ENCODE peak calls at places on chromosomes 13 and 19, in nine cellular contexts. E is stomach, B is heart left ventricle, D is T-helper 9 cell, T is RPMI7951, F is dorsolateral prefrontal cortex, Z is NCI-H1092 treated with DMSO at 0.1 percent for 48 hours, K is GM20000, O is fibroblast of lung. H is an unnamed sample.

GRCh38 chr19:11142528-11143171 is 12.9 kb downstream of the SPC24 start:
- DNase-seq in E (peak), B (peak), D (no peak), T (peak), F (peak), Z (peak), K (no peak), O (peak), H (peak)

GRCh38 chr19:18832331-18833140 is 777 bp downstream of the UPF1 start:
- DNase-seq in E (no peak), B (peak), D (no peak), T (peak), F (no peak), Z (no peak), K (peak), O (peak), H (no peak)

GRCh38 chr19:2109278-2109864 is 12.7 kb downstream of the IZUMO4 start:
- DNase-seq in E (no peak), B (no peak), D (no peak), T (no peak), F (no peak), Z (no peak), K (no peak), O (no peak), H (no peak)

GRCh38 chr19:5826531-5827341 is 12.8 kb downstream of the FUT6 start:
- DNase-seq in E (peak), B (peak), D (peak), T (no peak), F (no peak), Z (peak), K (peak), O (peak), H (peak)

GRCh38 chr13:74466015-74466414 is 331.8 kb upstream of the KLF12 start:
- DNase-seq in E (no peak), B (no peak), D (no peak), T (no peak), F (no peak), Z (no peak), K (no peak), O (no peak), H (no peak)

GRCh38 chr19:40270362-40271089 is 14.6 kb downstream of the AKT2 start:
- DNase-seq in E (no peak), B (no peak), D (no peak), T (no peak), F (peak), Z (no peak), K (no peak), O (no peak), H (no peak)

GRCh38 chr13:77429320-77430142 is 102.6 kb upstream of the MYCBP2 start:
- DNase-seq in E (no peak), B (no peak), D (no peak), T (peak), F (no peak), Z (no peak), K (peak), O (no peak), H (no peak)

GRCh38 chr19:55647732-55648656 is at the start of gene CCDC106:
- DNase-seq in E (peak), B (peak), D (no peak), T (peak), F (peak), Z (peak), K (peak), O (peak), H (peak)

GRCh38 chr19:7366701-7367420 is 18.1 kb downstream of the ARHGEF18 start:
- DNase-seq in E (no peak), B (no peak), D (no peak), T (peak), F (no peak), Z (peak), K (peak), O (peak), H (no peak)

GRCh38 chr13:100875392-100876043 is 200.9 kb upstream of the TMTC4 start:
- DNase-seq in E (no peak), B (no peak), D (no peak), T (peak), F (no peak), Z (no peak), K (no peak), O (peak), H (no peak)

GRCh38 chr13:31587696-31588266 is 151.5 kb upstream of the RXFP2 start:
- DNase-seq in E (no peak), B (no peak), D (no peak), T (no peak), F (no peak), Z (no peak), K (no peak), O (no peak), H (no peak)

GRCh38 chr13:75806101-75806500 is 170.0 kb downstream of the LMO7 start:
- DNase-seq in E (no peak), B (no peak), D (no peak), T (no peak), F (no peak), Z (no peak), K (no peak), O (no peak), H (no peak)

GRCh38 chr13:77516342-77516789 is 19.1 kb upstream of the SCEL start:
- DNase-seq in E (no peak), B (no peak), D (no peak), T (no peak), F (no peak), Z (no peak), K (no peak), O (peak), H (no peak)

GRCh38 chr13:43684947-43685725 is 101.6 kb downstream of the ENOX1 start:
- DNase-seq in E (no peak), B (no peak), D (no peak), T (no peak), F (no peak), Z (no peak), K (no peak), O (no peak), H (no peak)

GRCh38 chr13:26679411-26679810 is 81.2 kb downstream of the GPR12 start:
- DNase-seq in E (no peak), B (no peak), D (no peak), T (peak), F (no peak), Z (no peak), K (no peak), O (peak), H (no peak)

GRCh38 chr13:71240906-71241305 is 626.1 kb downstream of the DACH1 start:
- DNase-seq in E (no peak), B (no peak), D (no peak), T (no peak), F (no peak), Z (peak), K (no peak), O (peak), H (peak)

GRCh38 chr19:14146789-14147216 is 10.4 kb upstream of the ASF1B start:
- DNase-seq in E (no peak), B (no peak), D (no peak), T (peak), F (no peak), Z (no peak), K (no peak), O (peak), H (no peak)

GRCh38 chr13:48783181-48783630 is 129.5 kb downstream of the CYSLTR2 start:
- DNase-seq in E (peak), B (peak), D (no peak), T (peak), F (peak), Z (no peak), K (no peak), O (peak), H (peak)

GRCh38 chr19:55070755-55071502 is 4.7 kb upstream of the EPS8L1 start:
- DNase-seq in E (peak), B (no peak), D (no peak), T (peak), F (no peak), Z (no peak), K (no peak), O (peak), H (no peak)

GRCh38 chr19:41998246-41999020 is 4.4 kb upstream of the ATP1A3 start:
- DNase-seq in E (peak), B (no peak), D (peak), T (no peak), F (no peak), Z (peak), K (peak), O (peak), H (peak)

GRCh38 chr19:40279120-40279551 is 6.0 kb downstream of the AKT2 start:
- DNase-seq in E (no peak), B (peak), D (no peak), T (no peak), F (peak), Z (no peak), K (no peak), O (peak), H (no peak)

GRCh38 chr13:50085063-50085462 is 69.8 kb downstream of the KCNRG start:
- DNase-seq in E (no peak), B (no peak), D (no peak), T (peak), F (no peak), Z (no peak), K (no peak), O (peak), H (peak)

GRCh38 chr13:92967923-92968322 is 258.7 kb upstream of the GPC6 start:
- DNase-seq in E (no peak), B (no peak), D (no peak), T (no peak), F (no peak), Z (no peak), K (no peak), O (no peak), H (peak)

GRCh38 chr13:43939149-43939548 is 59.4 kb downstream of the LACC1 start:
- DNase-seq in E (peak), B (no peak), D (no peak), T (no peak), F (no peak), Z (no peak), K (no peak), O (no peak), H (no peak)

GRCh38 chr19:42111384-42111783 is 20.9 kb downstream of the POU2F2 start:
- DNase-seq in E (no peak), B (no peak), D (no peak), T (peak), F (no peak), Z (no peak), K (no peak), O (no peak), H (no peak)

GRCh38 chr13:105774739-105775460 is 760.6 kb downstream of the EFNB2 start:
- DNase-seq in E (no peak), B (no peak), D (no peak), T (peak), F (no peak), Z (no peak), K (no peak), O (no peak), H (no peak)

GRCh38 chr13:107864543-107865460 is 350.5 kb downstream of the LIG4 start:
- DNase-seq in E (no peak), B (no peak), D (no peak), T (peak), F (no peak), Z (peak), K (peak), O (peak), H (peak)

GRCh38 chr13:114104626-114105350 is 27.6 kb downstream of the RASA3 start:
- DNase-seq in E (no peak), B (no peak), D (peak), T (no peak), F (peak), Z (no peak), K (no peak), O (no peak), H (no peak)

GRCh38 chr19:18856385-18857126 is 24.8 kb downstream of the UPF1 start:
- DNase-seq in E (no peak), B (no peak), D (no peak), T (no peak), F (peak), Z (no peak), K (no peak), O (peak), H (no peak)

GRCh38 chr13:91747164-91747563 is 348.7 kb downstream of the GPC5 start:
- DNase-seq in E (no peak), B (no peak), D (no peak), T (no peak), F (no peak), Z (no peak), K (no peak), O (no peak), H (no peak)

GRCh38 chr13:24458736-24459135 is 53.8 kb downstream of the PARP4 start:
- DNase-seq in E (no peak), B (no peak), D (no peak), T (no peak), F (no peak), Z (no peak), K (no peak), O (no peak), H (no peak)

GRCh38 chr19:45716314-45717130 is 14.2 kb downstream of the FBXO46 start:
- DNase-seq in E (no peak), B (no peak), D (peak), T (no peak), F (no peak), Z (no peak), K (no peak), O (peak), H (no peak)

GRCh38 chr13:94112731-94113130 is 366.8 kb downstream of the DCT start:
- DNase-seq in E (no peak), B (no peak), D (no peak), T (no peak), F (no peak), Z (no peak), K (no peak), O (no peak), H (no peak)

GRCh38 chr19:58355891-58356235 is 2.6 kb upstream of the A1BG start:
- DNase-seq in E (no peak), B (no peak), D (no peak), T (no peak), F (no peak), Z (no peak), K (no peak), O (no peak), H (no peak)

GRCh38 chr19:41876847-41877489 is at the start of gene CD79A:
- DNase-seq in E (no peak), B (no peak), D (no peak), T (no peak), F (no peak), Z (no peak), K (peak), O (no peak), H (no peak)

H was measured in COR-L47.